ENCODE peak calls at places on chromosomes 4 and X, in five cellular contexts. Y is fibroblast of pulmonary artery, C is heart left ventricle, A is GM23338, Q is upper lobe of right lung. I is an unnamed sample.

GRCh38 chr4:184648220-184649025 is 824 bp downstream of the CASP3 start:
- DNase-seq in Q (peak; percentile 87), A (peak; percentile 54), C (peak; percentile 80), Y (peak; percentile 41), I (no peak)

GRCh38 chr4:34516524-34516923 is 1727.8 kb downstream of the ARAP2 start:
- DNase-seq in Q (no peak), A (no peak), Y (no peak), C (no peak), I (no peak)

GRCh38 chr4:54090804-54091623 is 8.9 kb upstream of the GSX2 start:
- DNase-seq in A (peak; percentile 47), Q (peak; percentile 75), C (peak; percentile 61), Y (no peak), I (no peak)

GRCh38 chrX:154991039-154991438 is 31.5 kb downstream of the F8 start:
- DNase-seq in A (no peak), C (no peak), Q (no peak), Y (no peak), I (no peak)

GRCh38 chrX:97398030-97398551 is 514.4 kb downstream of the RPA4 start:
- DNase-seq in Y (peak; percentile 4), C (no peak), A (no peak), Q (no peak), I (no peak)

GRCh38 chr4:86414686-86415085 is 54.8 kb upstream of the MAPK10 start:
- DNase-seq in Q (no peak), C (no peak), Y (no peak), A (no peak), I (no peak)

GRCh38 chr4:123340381-123340701 is 56.3 kb upstream of the SPRY1 start:
- DNase-seq in C (peak; percentile 47), Y (peak; percentile 93), A (no peak), Q (no peak), I (no peak)

GRCh38 chrX:102833136-102833535 is 103.9 kb upstream of the RAB40AL start:
- DNase-seq in Q (no peak), Y (peak; percentile 14), C (no peak), A (peak; percentile 1), I (no peak)

GRCh38 chr4:111855308-111855707 is 289.9 kb upstream of the FAM241A start:
- DNase-seq in C (no peak), A (no peak), Y (no peak), Q (no peak), I (no peak)

GRCh38 chrX:46582964-46583363 is 9.4 kb downstream of the CHST7 start:
- DNase-seq in Q (no peak), Y (peak; percentile 91), C (no peak), A (no peak), I (no peak)

GRCh38 chr4:6035786-6036185 is 17.6 kb upstream of the C4orf50 start:
- DNase-seq in A (no peak), C (no peak), Q (no peak), Y (no peak), I (no peak)

GRCh38 chr4:6033381-6033780 is 15.2 kb upstream of the C4orf50 start:
- DNase-seq in Y (no peak), Q (no peak), C (no peak), A (no peak), I (no peak)

GRCh38 chr4:6031831-6032230 is 13.6 kb upstream of the C4orf50 start:
- DNase-seq in A (no peak), Y (no peak), C (no peak), Q (no peak), I (no peak)

GRCh38 chr4:6030679-6031078 is 12.4 kb upstream of the C4orf50 start:
- DNase-seq in Y (no peak), C (no peak), Q (no peak), A (no peak), I (no peak)

DNA sequence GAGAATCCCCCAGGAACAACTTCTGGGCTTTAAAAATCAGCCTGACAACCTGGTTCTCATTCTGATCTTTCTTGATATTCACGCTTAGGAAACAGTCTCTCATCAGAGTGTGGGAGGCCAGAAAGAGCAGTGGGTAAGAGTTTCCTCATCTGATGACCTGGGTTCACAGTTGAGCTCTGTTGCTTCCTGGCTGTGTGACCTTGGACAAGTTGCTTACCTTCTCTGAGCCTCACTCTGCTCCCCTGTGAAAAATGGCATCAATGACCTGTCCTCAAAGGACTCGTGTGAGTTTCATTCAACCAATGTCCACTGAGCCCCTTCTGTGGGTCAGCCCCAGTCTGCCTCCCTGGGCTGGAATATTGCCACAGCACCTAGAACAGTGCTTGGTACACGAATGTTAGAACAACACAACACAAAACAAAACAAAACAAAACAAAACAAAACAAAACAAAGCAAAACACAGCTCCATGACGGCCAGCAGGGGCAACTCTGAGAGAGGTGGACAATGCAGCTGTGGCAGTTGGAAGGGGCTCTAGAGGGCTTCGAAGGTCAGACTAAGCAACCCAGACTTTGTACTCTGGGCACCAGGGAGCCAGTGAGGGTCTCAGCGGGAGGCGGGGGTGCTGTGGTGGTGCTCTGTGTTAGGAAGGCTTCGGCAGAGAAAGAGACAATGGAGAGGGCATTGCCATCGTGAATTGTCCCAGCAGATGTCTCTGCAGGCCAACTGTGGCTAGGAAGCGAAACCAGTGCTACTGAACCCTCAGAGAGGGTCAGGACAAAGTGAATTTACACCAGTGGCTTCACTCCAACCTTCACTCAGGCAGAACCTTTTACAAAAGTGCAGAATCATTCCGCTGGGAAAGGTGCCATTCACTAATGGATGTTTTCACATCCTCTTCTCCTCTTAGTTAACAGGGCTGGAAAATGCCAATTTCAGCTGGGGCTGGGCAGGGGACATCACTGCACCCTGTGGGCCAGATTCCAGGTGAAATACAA is 14.3 kb upstream of the C4orf50 start:
- DNase-seq in Y (no peak), C (no peak), Q (no peak), A (no peak), I (no peak)
- TF ChIP-seq CTCF in Y (no peak), C (no peak), Q (no peak), A (peak; percentile 28), I (no peak)

DNA sequence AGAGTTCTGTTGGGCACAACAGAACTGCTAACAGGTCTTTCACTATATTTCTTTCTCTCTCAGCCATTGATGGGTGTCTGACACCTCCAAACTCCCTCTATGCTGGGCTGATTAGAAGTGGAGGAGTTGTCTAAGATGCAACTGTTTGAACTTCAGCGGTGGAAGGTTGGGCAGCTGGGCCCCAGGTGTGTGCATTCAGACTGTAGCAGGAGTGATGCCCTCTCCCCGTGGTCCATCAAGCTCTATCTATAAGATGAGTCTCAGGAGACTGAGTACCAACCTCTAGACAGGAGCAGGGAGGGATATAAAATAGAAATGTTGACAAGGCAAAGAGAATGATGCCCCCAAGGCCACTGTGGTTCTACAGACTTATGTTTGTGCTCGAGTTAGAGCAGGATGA is 28.1 kb upstream of the CHRNA9 start:
- DNase-seq in A (no peak), C (no peak), Y (no peak), Q (no peak), I (no peak)
- H3K4me3 ChIP-seq in A (no peak overlapping the region), C (peak overlapping the region; percentile 21), Y (no peak overlapping the region), Q (no peak overlapping the region), I (no peak overlapping the region)

GRCh38 chr4:848803-849477 is 23.0 kb upstream of the CPLX1 start:
- DNase-seq in Y (no peak), A (no peak), C (peak; percentile 11), Q (peak; percentile 44), I (no peak)

GRCh38 chr4:845836-846251 is 19.9 kb upstream of the CPLX1 start:
- DNase-seq in C (no peak), Q (no peak), A (no peak), Y (peak; percentile 39), I (no peak)

GRCh38 chr4:844752-845232 is 18.9 kb upstream of the CPLX1 start:
- DNase-seq in A (no peak), Y (no peak), C (no peak), Q (no peak), I (no peak)

GRCh38 chr4:848307-848691 is 22.4 kb upstream of the CPLX1 start:
- DNase-seq in Q (peak; percentile 59), C (no peak), A (no peak), Y (no peak), I (no peak)

GRCh38 chr4:845233-845835 is 19.4 kb upstream of the CPLX1 start:
- DNase-seq in A (no peak), C (no peak), Q (no peak), Y (peak; percentile 33), I (no peak)
- TF ChIP-seq CTCF in A (no peak), C (no peak), Q (no peak), Y (no peak), I (no peak)

DNA sequence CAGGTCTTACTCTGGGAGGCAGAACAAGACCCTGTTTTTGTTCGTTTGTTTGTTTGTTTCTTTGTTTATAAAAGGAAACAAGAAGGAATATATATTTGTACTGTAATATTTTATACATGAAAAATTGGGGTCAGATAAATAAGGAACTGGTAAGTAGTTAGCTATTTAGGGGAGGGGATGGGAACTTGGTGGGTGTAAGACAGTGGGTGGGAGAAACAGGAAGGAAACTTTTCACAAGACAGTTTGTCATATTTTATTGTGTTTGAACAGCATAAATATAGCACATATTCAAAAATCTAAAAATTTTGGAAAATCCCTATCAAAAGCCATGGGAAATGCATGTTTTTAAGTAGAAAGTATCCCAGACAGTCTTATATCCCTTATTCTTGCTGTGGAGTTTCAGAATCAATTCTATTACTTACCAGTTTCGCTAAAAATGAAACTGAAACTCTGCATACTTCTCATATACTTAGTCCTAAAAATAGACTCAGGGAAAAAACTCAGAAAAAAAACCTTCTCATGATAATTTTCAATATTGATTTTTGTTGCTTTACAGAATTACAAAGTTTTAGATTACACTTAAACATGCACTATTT is 22.3 kb upstream of the RASGEF1B start:
- DNase-seq in C (no peak), Y (no peak), A (no peak), Q (no peak), I (no peak)
- H3K4me3 ChIP-seq in C (peak overlapping the region; percentile 23), Y (no peak overlapping the region), A (no peak overlapping the region), Q (peak overlapping the region; percentile 40), I (no peak overlapping the region)

DNA sequence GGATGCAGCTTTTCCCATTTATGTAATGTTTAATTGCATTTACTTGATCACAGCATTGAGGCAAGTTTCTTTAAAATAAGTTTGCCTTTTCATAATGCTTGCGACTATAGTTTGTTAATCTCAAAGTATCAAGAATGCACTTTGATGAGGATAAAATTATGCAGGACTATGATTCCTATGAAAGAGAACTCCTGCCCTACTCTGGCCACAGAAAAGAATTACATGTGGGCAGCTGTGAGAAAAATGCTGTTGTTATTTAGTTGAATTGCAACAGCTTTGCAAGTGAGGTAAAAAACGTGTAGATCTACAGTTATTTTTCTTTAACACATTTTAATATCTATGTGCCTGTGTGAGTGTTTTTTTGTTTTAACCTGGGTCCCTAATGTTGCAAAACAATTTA is 12.5 kb upstream of the OSTC start:
- DNase-seq in A (no peak), Q (no peak), Y (peak; percentile 20), C (no peak), I (no peak)
- TF ChIP-seq CTCF in A (no peak), Q (peak; percentile 7), Y (peak; percentile 3), C (no peak), I (no peak)

DNA sequence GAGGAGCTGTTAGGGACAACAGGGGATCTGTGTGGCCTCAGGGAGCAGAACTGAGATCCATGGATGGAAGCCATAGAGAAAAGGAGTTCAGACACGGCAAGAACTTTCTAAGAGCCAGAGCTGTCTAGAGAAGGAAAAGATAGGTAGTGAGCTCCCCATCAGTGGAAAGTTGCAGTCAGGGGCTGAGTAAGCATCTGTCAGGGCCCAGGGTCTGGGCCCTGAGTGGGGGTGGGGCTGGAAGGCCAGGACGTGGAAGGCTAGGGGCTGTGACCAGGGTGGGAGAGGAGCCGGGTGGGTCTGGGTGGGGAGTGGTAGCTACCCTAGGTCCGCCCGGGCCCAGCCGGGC is 324 bp upstream of the MSN start:
- DNase-seq in A (no peak), C (no peak), Q (no peak), Y (no peak), I (no peak)
- H3K4me3 ChIP-seq in A (peak overlapping the region; percentile 62), C (peak overlapping the region; percentile 78), Q (peak overlapping the region; percentile 69), Y (no peak overlapping the region), I (peak overlapping the region; percentile 59)

GRCh38 chr4:188988131-188988530 is 848.9 kb downstream of the TRIML1 start:
- DNase-seq in C (no peak), A (no peak), Q (no peak), Y (no peak), I (no peak)
- TF ChIP-seq CTCF in C (no peak), A (no peak), Q (no peak), Y (no peak), I (no peak)